ENCODE peak calls at places on chromosomes 2 and 18, in six cellular contexts. G, J, S, P, Q and Y are unnamed samples.

GRCh38 chr2:37786854-37787253 is 115.4 kb upstream of the CDC42EP3 start:
- DNase-seq in G (no peak), J (no peak), S (no peak), P (no peak), Q (no peak), Y (no peak)

GRCh38 chr2:68870215-68870614 is 982 bp downstream of the BMP10 start:
- DNase-seq in G (no peak), J (no peak), S (no peak), P (no peak), Q (no peak), Y (no peak)

GRCh38 chr2:191105082-191105481 is 45.7 kb downstream of the STAT4 start:
- DNase-seq in G (no peak), J (no peak), S (no peak), P (peak; percentile 10), Q (no peak), Y (no peak)

GRCh38 chr2:2848621-2849443 is 517.8 kb upstream of the MYT1L start:
- DNase-seq in G (no peak), J (peak; percentile 24), S (no peak), P (no peak), Q (no peak), Y (no peak)

GRCh38 chr2:231395188-231396057 is at the start of gene B3GNT7:
- DNase-seq in G (no peak), J (no peak), S (no peak), P (no peak), Q (no peak), Y (no peak)

GRCh38 chr2:61949458-61950107 is 44.1 kb downstream of the COMMD1 start:
- DNase-seq in G (no peak), J (no peak), S (no peak), P (no peak), Q (no peak), Y (no peak)

GRCh38 chr18:35971661-35972196 is 750 bp upstream of the RMP24 start:
- DNase-seq in G (no peak), J (no peak), S (no peak), P (no peak), Q (no peak), Y (no peak)

GRCh38 chr2:200677721-200678532 is 92.1 kb downstream of the AOX1 start:
- DNase-seq in G (no peak), J (no peak), S (no peak), P (no peak), Q (no peak), Y (no peak)

GRCh38 chr2:27885656-27886055 is 4.5 kb downstream of the RBKS start:
- DNase-seq in G (no peak), J (no peak), S (no peak), P (no peak), Q (no peak), Y (no peak)

GRCh38 chr2:44549099-44549471 is 187.3 kb downstream of the CAMKMT start:
- DNase-seq in G (no peak), J (no peak), S (no peak), P (no peak), Q (no peak), Y (no peak)